ENCODE peak calls at places on chromosomes 2 and 18, in six cellular contexts. E is right cardiac atrium; A is activated naive CD8-positive, alpha-beta T cell treated with anti-CD3 and anti-CD28 coated beads, Interleukin-2, amount 50 U/mL, for 16 hours; M is HAP-1; P is choroid plexus epithelial cell; C is transverse colon. H is an unnamed sample.

GRCh38 chr2:138494265-138494966 is 7.2 kb upstream of the SPOPL start:
- DNase-seq in E (no peak), P (no peak), C (no peak), A (no peak), M (no peak), H (no peak)

GRCh38 chr2:44894058-44894457 is 47.4 kb upstream of the SIX3 start:
- DNase-seq in M (no peak), P (no peak), E (no peak), A (no peak), C (no peak), H (no peak)

GRCh38 chr18:47595816-47596501 is 334.5 kb downstream of the SMAD2 start:
- DNase-seq in C (peak; percentile 55), A (no peak), M (peak; percentile 61), E (no peak), P (no peak), H (no peak)

GRCh38 chr2:10141736-10142639 is 19.4 kb downstream of the RRM2 start:
- DNase-seq in P (peak; percentile 30), E (no peak), A (no peak), M (peak; percentile 65), C (peak; percentile 49), H (no peak)

GRCh38 chr2:17864676-17865075 is 13.8 kb upstream of the KCNS3 start:
- DNase-seq in M (no peak), C (no peak), P (no peak), E (no peak), A (no peak), H (no peak)

GRCh38 chr2:149994057-149994728 is 406.6 kb upstream of the MMADHC start:
- DNase-seq in P (peak; percentile 85), A (no peak), E (no peak), M (peak; percentile 35), C (peak; percentile 52), H (no peak)

GRCh38 chr18:61824733-61825363 is 68.0 kb downstream of the RNF152 start:
- DNase-seq in C (no peak), M (no peak), E (no peak), A (no peak), P (peak; percentile 39), H (no peak)

GRCh38 chr2:63827749-63828148 is 13.9 kb upstream of the UGP2 start:
- DNase-seq in P (peak; percentile 92), A (no peak), C (no peak), M (no peak), E (no peak), H (no peak)

GRCh38 chr18:23883277-23883790 is 131.2 kb upstream of the TTC39C start:
- DNase-seq in A (no peak), M (no peak), E (no peak), C (no peak), P (no peak), H (no peak)

GRCh38 chr2:199973703-199974102 is 18.3 kb downstream of the MAIP1 start:
- DNase-seq in M (no peak), P (peak; percentile 80), E (no peak), C (no peak), A (no peak), H (no peak)

GRCh38 chr2:227860116-227860724 is 11.2 kb upstream of the DAW1 start:
- DNase-seq in P (no peak), A (no peak), M (no peak), C (no peak), E (peak; percentile 62), H (no peak)

GRCh38 chr2:16632615-16633014 is 33.0 kb downstream of the CYRIA start:
- DNase-seq in M (no peak), C (no peak), P (peak; percentile 46), E (no peak), A (no peak), H (no peak)

GRCh38 chr18:59902180-59902992 is 2.6 kb downstream of the PMAIP1 start:
- DNase-seq in M (no peak), A (no peak), E (no peak), P (peak; percentile 91), C (no peak), H (no peak)

GRCh38 chr2:158034198-158034831 is 67.4 kb upstream of the UPP2 start:
- DNase-seq in A (no peak), E (no peak), C (peak; percentile 54), P (peak; percentile 90), M (peak; percentile 41), H (no peak)

GRCh38 chr2:72293620-72294019 is 146.0 kb upstream of the CYP26B1 start:
- DNase-seq in P (peak; percentile 47), A (no peak), C (no peak), E (no peak), M (no peak), H (no peak)

GRCh38 chr2:130963849-130964793 is 127.4 kb downstream of the ARHGEF4 start:
- DNase-seq in E (no peak), M (peak; percentile 28), C (no peak), P (peak; percentile 8), A (no peak), H (no peak)

GRCh38 chr2:179859523-179859922 is 1.9 kb downstream of the ZNF385B start:
- DNase-seq in A (no peak), E (no peak), C (no peak), P (no peak), M (no peak), H (no peak)

GRCh38 chr2:239302808-239303557 is 97.8 kb downstream of the HDAC4 start:
- DNase-seq in M (no peak), A (no peak), E (no peak), P (no peak), C (peak; percentile 25), H (peak; percentile 63)

GRCh38 chr2:86314125-86314524 is 23.3 kb downstream of the REEP1 start:
- DNase-seq in P (no peak), M (no peak), C (no peak), E (no peak), A (no peak), H (no peak)

GRCh38 chr2:235432741-235433520 is 60.9 kb upstream of the AGAP1 start:
- DNase-seq in P (no peak), E (no peak), M (no peak), A (no peak), C (no peak), H (no peak)

GRCh38 chr2:172107690-172108586 is 5.2 kb upstream of the DLX2 start:
- DNase-seq in C (no peak), P (no peak), M (no peak), E (no peak), A (no peak), H (no peak)

GRCh38 chr2:241202268-241202585 is 13.8 kb downstream of the ANO7 start:
- DNase-seq in P (no peak), M (no peak), C (no peak), A (no peak), E (no peak), H (no peak)

GRCh38 chr2:207746131-207746530 is 23.6 kb downstream of the FZD5 start:
- DNase-seq in M (peak; percentile 73), P (peak; percentile 91), C (peak; percentile 42), E (peak; percentile 33), A (no peak), H (peak; percentile 50)

GRCh38 chr2:75522543-75523312 is 38.0 kb downstream of the EVA1A start:
- DNase-seq in M (no peak), C (no peak), P (no peak), E (no peak), A (no peak), H (no peak)

GRCh38 chr2:205657579-205657978 is 24.7 kb upstream of the NRP2 start:
- DNase-seq in E (no peak), P (peak; percentile 36), M (no peak), A (no peak), C (no peak), H (no peak)

GRCh38 chr2:172178035-172178434 is 75.3 kb upstream of the DLX2 start:
- DNase-seq in C (no peak), E (no peak), A (no peak), M (no peak), P (no peak), H (no peak)

GRCh38 chr18:65567372-65567771 is 183.4 kb upstream of the CDH7 start:
- DNase-seq in C (no peak), E (no peak), P (peak; percentile 1), A (no peak), M (no peak), H (no peak)

GRCh38 chr2:95278051-95278471 is 3.8 kb downstream of the PROM2 start:
- DNase-seq in P (peak; percentile 30), C (no peak), M (no peak), A (no peak), E (no peak), H (peak; percentile 62)

GRCh38 chr2:72150961-72151356 is 3.3 kb upstream of the CYP26B1 start:
- DNase-seq in C (no peak), P (no peak), A (no peak), E (no peak), M (no peak), H (no peak)

GRCh38 chr2:85594715-85595377 is 699 bp upstream of the RNF181 start:
- DNase-seq in M (no peak), A (no peak), P (no peak), C (no peak), E (no peak), H (no peak)

GRCh38 chr2:160652236-160652635 is 158.6 kb upstream of the RBMS1 start:
- DNase-seq in M (no peak), P (peak; percentile 45), C (peak; percentile 56), E (no peak), A (peak; percentile 7), H (peak; percentile 68)

GRCh38 chr2:176125215-176126054 is 2.9 kb downstream of the HOXD9 start:
- DNase-seq in M (no peak), C (no peak), E (no peak), P (no peak), A (no peak), H (no peak)

GRCh38 chr2:121358291-121358690 is 73.3 kb upstream of the TFCP2L1 start:
- DNase-seq in C (no peak), E (no peak), A (no peak), P (no peak), M (no peak), H (no peak)

GRCh38 chr2:98478861-98479770 is 34.5 kb downstream of the INPP4A start:
- DNase-seq in A (no peak), P (no peak), C (no peak), E (no peak), M (no peak), H (no peak)

GRCh38 chr2:57372237-57372962 is 674.2 kb upstream of the VRK2 start:
- DNase-seq in P (peak; percentile 29), M (no peak), E (no peak), A (no peak), C (no peak), H (no peak)